ENCODE peak calls at places on chromosomes 7 and 10, in ten cellular contexts. N is prostate gland, R is psoas muscle, F is adrenal gland, Q is GM23248, A is cardiac muscle cell, I is heart right ventricle, U is AG04450, M is left lung, X is lung. K is an unnamed sample. For H3K27me3, the result is how much of the 10 kb centered on the place peaks cover.

GRCh38 chr7:108436906-108437305 is 19.3 kb downstream of the NRCAM start:
- DNase-seq in N (no peak), R (no peak), F (no peak), Q (no peak), A (no peak), I (no peak), U (no peak), M (no peak), X (no peak), K (no peak)

GRCh38 chr7:81236560-81236959 is 317.7 kb upstream of the SEMA3C start:
- DNase-seq in N (no peak), R (no peak), F (no peak), Q (peak), A (no peak), I (no peak), U (no peak), M (no peak), X (no peak), K (no peak)

GRCh38 chr7:81534446-81534845 is 235.4 kb downstream of the HGF start:
- DNase-seq in N (no peak), R (no peak), F (no peak), Q (peak), A (no peak), I (no peak), U (no peak), M (no peak), X (no peak), K (no peak)

GRCh38 chr7:45055016-45055415 is 33.8 kb downstream of the NACAD start:
- DNase-seq in N (no peak), R (no peak), F (no peak), Q (no peak), A (no peak), I (no peak), U (no peak), M (no peak), X (no peak), K (no peak)

GRCh38 chr7:45978731-45979211 is 57.7 kb upstream of the IGFBP3 start:
- DNase-seq in N (no peak), R (no peak), F (no peak), Q (peak), A (peak), I (no peak), U (no peak), M (no peak), X (peak), K (no peak)

GRCh38 chr10:93435621-93436385 is 46.3 kb downstream of the MYOF start:
- DNase-seq in N (no peak), R (no peak), F (no peak), Q (peak), A (peak), I (no peak), U (no peak), M (no peak), X (no peak), K (no peak)

GRCh38 chr7:136728945-136729344 is 139.5 kb upstream of the CHRM2 start:
- DNase-seq in N (no peak), R (no peak), F (no peak), Q (no peak), A (no peak), I (no peak), U (no peak), M (no peak), X (no peak), K (no peak)

GRCh38 chr10:50398823-50399222 is 147.5 kb upstream of the ASAH2 start:
- DNase-seq in N (no peak), R (no peak), F (no peak), Q (no peak), A (no peak), I (no peak), U (no peak), M (no peak), X (no peak), K (no peak)

GRCh38 chr7:128274890-128275603 is 34.0 kb downstream of the LEP start:
- DNase-seq in N (no peak), R (no peak), F (no peak), Q (peak), A (no peak), I (no peak), U (no peak), M (no peak), X (no peak), K (no peak)

GRCh38 chr7:12756841-12757240 is 69.4 kb downstream of the ARL4A start:
- DNase-seq in N (no peak), R (no peak), F (no peak), Q (peak), A (no peak), I (no peak), U (no peak), M (no peak), X (no peak), K (no peak)

GRCh38 chr7:144812379-144813283 is 23.2 kb downstream of the TPK1 start:
- DNase-seq in N (no peak), R (no peak), F (no peak), Q (no peak), A (no peak), I (no peak), U (no peak), M (no peak), X (no peak), K (no peak)

GRCh38 chr7:36283711-36284130 is 105.9 kb upstream of the ANLN start:
- DNase-seq in N (no peak), R (peak), F (peak), Q (no peak), A (no peak), I (peak), U (no peak), M (peak), X (peak), K (peak)

GRCh38 chr10:79178614-79179403 is 110.0 kb downstream of the ZMIZ1 start:
- DNase-seq in N (no peak), R (no peak), F (no peak), Q (peak), A (peak), I (no peak), U (peak), M (no peak), X (no peak), K (no peak)

GRCh38 chr10:72370201-72370722 is 15.5 kb upstream of the DNAJB12 start:
- DNase-seq in N (no peak), R (no peak), F (no peak), Q (no peak), A (no peak), I (no peak), U (no peak), M (no peak), X (no peak), K (no peak)

GRCh38 chr10:3573498-3573897 is 211.5 kb downstream of the KLF6 start:
- DNase-seq in N (no peak), R (no peak), F (no peak), Q (no peak), A (no peak), I (no peak), U (no peak), M (no peak), X (no peak), K (no peak)

GRCh38 chr7:2123360-2123759 is 109.4 kb downstream of the MAD1L1 start:
- DNase-seq in N (no peak), R (no peak), F (no peak), Q (no peak), A (no peak), I (no peak), U (no peak), M (no peak), X (no peak), K (no peak)

GRCh38 chr10:92573798-92574544 is at the start of gene IDE:
- DNase-seq in N (peak), R (peak), F (peak), Q (peak), A (peak), I (peak), U (peak), M (peak), X (peak), K (peak)

GRCh38 chr7:137331378-137331777 is 12.2 kb downstream of the PTN start:
- DNase-seq in N (no peak), R (no peak), F (no peak), Q (peak), A (no peak), I (no peak), U (no peak), M (no peak), X (no peak), K (no peak)

GRCh38 chr10:113718974-113719822 is 32.3 kb upstream of the PLEKHS1 start:
- DNase-seq in N (no peak), R (no peak), F (no peak), Q (no peak), A (no peak), I (no peak), U (no peak), M (no peak), X (no peak), K (no peak)

GRCh38 chr10:1358860-1359598 is 302.8 kb downstream of the WDR37 start:
- DNase-seq in N (no peak), R (no peak), F (no peak), Q (no peak), A (no peak), I (no peak), U (no peak), M (no peak), X (no peak), K (no peak)

GRCh38 chr10:132461103-132461682 is 64.2 kb downstream of the PWWP2B start:
- DNase-seq in N (no peak), R (peak), F (no peak), Q (no peak), A (no peak), I (no peak), U (no peak), M (peak), X (no peak), K (peak)

GRCh38 chr7:5629941-5630340 is 151.5 kb downstream of the RNF216 start:
- DNase-seq in N (no peak), R (peak), F (peak), Q (peak), A (peak), I (no peak), U (no peak), M (no peak), X (no peak), K (peak)

GRCh38 chr7:150586068-150586777 is 19.0 kb downstream of the GIMAP4 start:
- DNase-seq in N (no peak), R (no peak), F (peak), Q (no peak), A (no peak), I (no peak), U (no peak), M (no peak), X (peak), K (no peak)

GRCh38 chr10:2210083-2210482 is 472.8 kb upstream of the ADARB2 start:
- DNase-seq in N (no peak), R (no peak), F (no peak), Q (no peak), A (no peak), I (no peak), U (no peak), M (no peak), X (no peak), K (no peak)

GRCh38 chr7:141754939-141755338 is 9.0 kb upstream of the TAS2R3 start:
- DNase-seq in N (no peak), R (no peak), F (no peak), Q (peak), A (peak), I (no peak), U (no peak), M (no peak), X (no peak), K (no peak)

GRCh38 chr10:62640386-62640785 is 164.1 kb upstream of the ADO start:
- DNase-seq in N (no peak), R (no peak), F (no peak), Q (peak), A (peak), I (no peak), U (no peak), M (peak), X (no peak), K (no peak)

GRCh38 chr7:378551-379455 is 88.8 kb downstream of the FOXL3 start:
- DNase-seq in N (no peak), R (no peak), F (no peak), Q (peak), A (no peak), I (no peak), U (no peak), M (no peak), X (no peak), K (peak)

GRCh38 chr7:112970771-112971170 is 115.9 kb downstream of the GPR85 start:
- DNase-seq in N (no peak), R (no peak), F (no peak), Q (no peak), A (no peak), I (no peak), U (no peak), M (no peak), X (no peak), K (no peak)

GRCh38 chr7:117858731-117859130 is 14.5 kb downstream of the CTTNBP2 start:
- DNase-seq in N (no peak), R (no peak), F (no peak), Q (no peak), A (no peak), I (no peak), U (no peak), M (no peak), X (no peak), K (no peak)

GRCh38 chr7:46153951-46154787 is 233.1 kb upstream of the IGFBP3 start:
- DNase-seq in N (no peak), R (peak), F (no peak), Q (peak), A (no peak), I (no peak), U (no peak), M (no peak), X (no peak), K (no peak)

GRCh38 chr10:15374561-15374960 is 3.5 kb upstream of the FAM171A1 start:
- DNase-seq in N (no peak), R (no peak), F (no peak), Q (no peak), A (no peak), I (no peak), U (no peak), M (no peak), X (no peak), K (no peak)

GRCh38 chr10:14573666-14574261 is 200.9 kb downstream of the FAM107B start:
- DNase-seq in N (no peak), R (no peak), F (no peak), Q (peak), A (peak), I (no peak), U (no peak), M (no peak), X (no peak), K (no peak)

GRCh38 chr10:128210215-128211063 is 84.2 kb upstream of the MKI67 start:
- DNase-seq in N (peak), R (peak), F (peak), Q (peak), A (peak), I (peak), U (no peak), M (peak), X (peak), K (peak)

GRCh38 chr10:101031796-101032636 is 982 bp downstream of the SFXN3 start:
- DNase-seq in N (peak), R (peak), F (peak), Q (peak), A (peak), I (peak), U (no peak), M (peak), X (peak), K (peak)

GRCh38 chr7:96987719-96988118 is 17.6 kb upstream of the DLX6 start:
- DNase-seq in N (no peak), R (no peak), F (no peak), Q (no peak), A (no peak), I (no peak), U (no peak), M (no peak), X (no peak), K (no peak)
- H3K27ac ChIP-seq in N (no peak), R (no peak), F (no peak), Q (no peak), A (no peak), I (no peak), U (no peak), M (no peak), X (no peak), K (no peak)

GRCh38 chr10:98028168-98028770 is 2.2 kb downstream of the CRTAC1 start:
- DNase-seq in N (peak), R (no peak), F (peak), Q (peak), A (peak), I (peak), U (no peak), M (peak), X (peak), K (no peak)
- H3K27me3 ChIP-seq in N (under half), R (under half), F (under half), Q (half or more), A (half or more), I (half or more), U (under half), M (half or more), X (under half), K (under half)

GRCh38 chr7:30160329-30160728 is 25.5 kb downstream of the MTURN start:
- DNase-seq in N (no peak), R (no peak), F (no peak), Q (no peak), A (no peak), I (no peak), U (no peak), M (no peak), X (no peak), K (no peak)

GRCh38 chr7:30157217-30157616 is 22.4 kb downstream of the MTURN start:
- DNase-seq in N (no peak), R (no peak), F (no peak), Q (no peak), A (no peak), I (no peak), U (no peak), M (no peak), X (no peak), K (no peak)

GRCh38 chr7:30162133-30162532 is 27.3 kb downstream of the MTURN start:
- DNase-seq in N (no peak), R (no peak), F (no peak), Q (no peak), A (no peak), I (no peak), U (no peak), M (no peak), X (no peak), K (no peak)

GRCh38 chr7:30159153-30159552 is 24.4 kb downstream of the MTURN start:
- DNase-seq in N (no peak), R (no peak), F (no peak), Q (no peak), A (no peak), I (no peak), U (no peak), M (no peak), X (no peak), K (no peak)

GRCh38 chr7:30159698-30160143 is 24.9 kb downstream of the MTURN start:
- DNase-seq in N (no peak), R (no peak), F (peak), Q (peak), A (peak), I (no peak), U (no peak), M (peak), X (no peak), K (peak)
- H3K27ac ChIP-seq in N (no peak), R (no peak), F (peak), Q (no peak), A (no peak), I (peak), U (no peak), M (no peak), X (peak), K (peak)

DNA sequence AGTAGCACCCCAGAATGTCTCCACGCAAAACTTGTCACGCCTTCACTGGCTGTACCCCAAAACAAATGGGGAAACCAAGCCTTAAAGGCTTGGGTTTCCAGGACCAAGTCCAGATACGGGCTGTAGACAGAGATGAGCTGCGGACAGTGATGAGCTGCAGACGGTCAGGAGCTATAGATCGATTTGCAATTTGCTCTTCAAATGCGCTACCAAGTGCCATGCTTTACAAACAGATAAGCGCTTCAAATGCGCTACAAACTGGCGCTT is 658 bp upstream of the SGCE start:
- DNase-seq in N (no peak), R (no peak), F (no peak), Q (no peak), A (no peak), I (no peak), U (no peak), M (no peak), X (no peak), K (no peak)
- H3K27me3 ChIP-seq in N (under half), R (under half), F (under half), Q (under half), A (under half), I (under half), U (under half), M (half or more), X (under half), K (under half)

DNA sequence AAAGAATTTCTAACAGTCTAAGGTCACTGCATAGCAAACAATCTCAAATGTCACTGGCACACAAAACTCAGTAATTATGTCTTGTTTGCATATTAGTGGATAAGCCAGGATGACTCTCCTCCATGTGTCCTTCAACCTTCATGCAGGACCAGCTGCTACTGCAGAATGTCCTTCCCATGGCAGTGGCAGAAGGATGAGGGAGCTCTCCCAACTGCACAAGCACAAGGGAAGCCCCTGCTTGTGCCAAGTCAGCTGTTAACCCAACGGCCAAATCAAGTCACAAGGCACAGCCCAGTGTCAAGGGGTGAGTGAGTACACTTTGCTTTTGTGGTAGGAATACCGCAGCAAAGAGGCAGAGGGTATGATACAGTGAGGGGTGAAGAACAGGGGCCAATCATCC is 59.3 kb upstream of the VWC2 start:
- DNase-seq in N (no peak), R (no peak), F (no peak), Q (no peak), A (no peak), I (no peak), U (no peak), M (no peak), X (no peak), K (no peak)
- H3K27ac ChIP-seq in N (no peak), R (no peak), F (no peak), Q (no peak), A (no peak), I (peak), U (no peak), M (no peak), X (no peak), K (no peak)

DNA sequence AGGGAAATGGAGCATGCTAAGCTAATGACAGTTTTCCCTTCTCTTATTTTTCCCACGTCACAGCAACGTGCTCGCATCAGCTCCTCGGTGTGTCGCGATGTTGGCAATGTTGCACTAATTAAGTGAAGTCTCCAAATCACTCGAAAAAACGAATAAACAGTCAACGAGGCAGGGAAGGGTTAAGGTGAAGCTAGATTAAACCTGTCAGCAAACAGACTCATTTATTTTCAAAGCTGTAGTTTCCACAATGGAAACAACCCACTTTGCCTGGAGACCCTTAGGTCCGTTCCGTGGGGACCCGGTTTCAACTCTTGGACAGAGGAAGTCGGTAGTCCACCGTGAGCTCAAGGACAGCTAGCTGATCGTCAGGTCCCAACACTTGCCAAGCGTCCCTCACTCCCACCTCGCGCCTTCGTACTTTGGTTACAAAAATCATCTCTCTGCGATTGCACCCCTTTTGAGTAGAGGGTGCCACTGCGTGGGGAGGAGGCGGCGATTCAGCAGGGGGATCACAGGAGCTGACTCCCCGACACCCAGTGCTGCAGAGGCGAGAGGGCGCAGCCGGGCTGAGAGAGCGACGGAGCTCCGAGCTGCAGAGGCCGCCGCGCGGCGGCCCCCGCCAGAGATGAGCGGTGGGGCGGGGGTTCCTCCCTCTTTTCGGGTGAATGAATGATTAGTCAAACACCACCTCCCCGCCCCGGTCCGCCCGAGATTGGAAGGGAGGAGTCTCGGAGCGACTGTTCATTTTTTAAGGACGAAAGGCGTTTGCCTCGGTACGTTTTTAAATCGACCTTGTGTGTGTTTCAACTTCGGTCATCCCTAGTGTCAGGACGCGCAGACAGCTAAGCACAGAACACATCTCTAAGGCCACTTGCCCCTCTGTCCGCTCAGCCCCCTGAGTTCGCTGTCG is 1.3 kb upstream of the BMPER start:
- DNase-seq in N (no peak), R (peak), F (peak), Q (peak), A (peak), I (peak), U (no peak), M (peak), X (no peak), K (peak)
- H3K27me3 ChIP-seq in N (under half), R (under half), F (under half), Q (under half), A (under half), I (half or more), U (under half), M (half or more), X (under half), K (under half)

GRCh38 chr10:28677889-28678686 is 767 bp downstream of the BAMBI start:
- DNase-seq in N (peak), R (peak), F (peak), Q (peak), A (no peak), I (peak), U (no peak), M (no peak), X (no peak), K (peak)
- H3K27ac ChIP-seq in N (peak), R (peak), F (peak), Q (no peak), A (peak), I (peak), U (no peak), M (peak), X (peak), K (peak)